ENCODE peak calls at places on chromosomes 12 and 14, in five cellular contexts. F is lower lobe of right lung, S is cardiac fibroblast, G is NCI-H2081, Q is NCI-H1930. D is an unnamed sample.

GRCh38 chr12:95319694-95320331 is 102.2 kb downstream of the VEZT start:
- DNase-seq in F (no peak), S (no peak), G (no peak), Q (no peak), D (no peak)

GRCh38 chr12:26746315-26746714 is 86.7 kb downstream of the ITPR2 start:
- DNase-seq in F (no peak), S (peak; percentile 37), G (no peak), Q (no peak), D (no peak)

GRCh38 chr12:82793882-82794281 is 107.2 kb downstream of the TMTC2 start:
- DNase-seq in F (no peak), S (no peak), G (no peak), Q (no peak), D (no peak)

GRCh38 chr14:64407329-64407728 is 19.2 kb downstream of the MTHFD1 start:
- DNase-seq in F (no peak), S (no peak), G (no peak), Q (no peak), D (no peak)

GRCh38 chr12:47590771-47591368 is 115.0 kb downstream of the RPAP3 start:
- DNase-seq in F (no peak), S (peak; percentile 8), G (no peak), Q (no peak), D (no peak)

GRCh38 chr12:31001581-31002360 is 71.9 kb upstream of the DDX11 start:
- DNase-seq in F (peak; percentile 27), S (no peak), G (no peak), Q (no peak), D (no peak)

GRCh38 chr14:94145902-94146527 is 16.6 kb upstream of the IFI27L2 start:
- DNase-seq in F (no peak), S (no peak), G (peak; percentile 12), Q (no peak), D (peak; percentile 26)

GRCh38 chr14:92677087-92677668 is 71.2 kb downstream of the LGMN start:
- DNase-seq in F (no peak), S (no peak), G (no peak), Q (no peak), D (peak; percentile 77)

GRCh38 chr12:19140381-19141236 is 11.1 kb downstream of the PLEKHA5 start:
- DNase-seq in F (no peak), S (peak; percentile 32), G (no peak), Q (no peak), D (no peak)

GRCh38 chr12:47156167-47156736 is 76.5 kb upstream of the AMIGO2 start:
- DNase-seq in F (no peak), S (peak; percentile 93), G (no peak), Q (no peak), D (peak; percentile 18)

GRCh38 chr12:128425883-128426282 is 158.9 kb downstream of the TMEM132C start:
- DNase-seq in F (no peak), S (no peak), G (no peak), Q (no peak), D (no peak)

D was measured in KBM-7.